ENCODE peak calls at places on chromosome X, in nine cellular contexts. Z, L, T, D, K, N, E, B and A are unnamed samples. For H3K27me3 and H3K36me3, the result is how much of the 10 kb centered on the place peaks cover.

GRCh38 chrX:2691543-2692220 is 587 bp downstream of the CD99 start:
- DNase-seq in E (no peak), Z (peak), L (peak), B (peak), N (peak), K (peak), D (peak), T (no peak), A (peak)

GRCh38 chrX:52874661-52875060 is 6.8 kb upstream of the XAGE3 start:
- DNase-seq in B (no peak), L (no peak), Z (no peak), D (no peak), K (no peak), E (no peak), T (no peak), N (no peak), A (no peak)

GRCh38 chrX:68686684-68687045 is 39.2 kb downstream of the STARD8 start:
- DNase-seq in K (peak), B (no peak), D (peak), L (peak), E (no peak), Z (peak), T (no peak), N (no peak), A (peak)

GRCh38 chrX:136620780-136621179 is 27.2 kb upstream of the CD40LG start:
- DNase-seq in E (no peak), K (no peak), B (no peak), T (no peak), Z (no peak), D (no peak), L (no peak), N (no peak), A (no peak)

GRCh38 chrX:106263817-106264216 is 95.7 kb downstream of the PWWP3B start:
- DNase-seq in B (no peak), E (no peak), N (no peak), L (no peak), D (no peak), T (no peak), Z (no peak), K (no peak), A (no peak)

GRCh38 chrX:46913710-46914109 is 1.5 kb downstream of the JADE3 start:
- DNase-seq in B (peak), T (no peak), D (peak), N (peak), Z (peak), K (peak), E (peak), L (peak), A (peak)

GRCh38 chrX:31228909-31229308 is 157.1 kb upstream of the FTHL17 start:
- DNase-seq in L (no peak), K (no peak), E (no peak), N (no peak), D (no peak), Z (no peak), T (no peak), B (no peak), A (no peak)

GRCh38 chrX:130084651-130085237 is 25.6 kb downstream of the ELF4 start:
- DNase-seq in D (no peak), E (no peak), T (peak), Z (no peak), K (no peak), N (no peak), L (no peak), B (no peak), A (peak)

GRCh38 chrX:132444936-132445335 is 43.9 kb downstream of the MBNL3 start:
- DNase-seq in L (no peak), D (no peak), Z (no peak), N (no peak), E (no peak), B (no peak), T (no peak), K (no peak), A (no peak)

GRCh38 chrX:119870626-119871131 is 854 bp downstream of the RNF113A start:
- DNase-seq in K (no peak), Z (peak), T (no peak), E (peak), L (peak), B (peak), N (peak), D (no peak), A (peak)

GRCh38 chrX:96372313-96373046 is 312.2 kb upstream of the DIAPH2 start:
- DNase-seq in T (peak), N (no peak), B (peak), D (no peak), K (no peak), Z (peak), L (peak), E (no peak), A (peak)

GRCh38 chrX:143466130-143466529 is 51.1 kb downstream of the SPANXN3 start:
- DNase-seq in K (no peak), D (no peak), B (no peak), N (no peak), L (no peak), T (peak), Z (no peak), E (no peak), A (no peak)

GRCh38 chrX:132956421-132957210 is 1.8 kb downstream of the HS6ST2 start:
- DNase-seq in T (no peak), K (peak), E (no peak), Z (peak), N (no peak), B (no peak), L (peak), D (peak), A (peak)

GRCh38 chrX:42714981-42715688 is 62.8 kb downstream of the PPP1R2C start:
- DNase-seq in N (peak), L (peak), D (no peak), Z (peak), T (no peak), E (peak), B (peak), K (no peak), A (peak)

GRCh38 chrX:120463241-120463640 is 5.9 kb downstream of the LAMP2 start:
- DNase-seq in D (no peak), T (no peak), B (peak), N (no peak), K (no peak), E (no peak), Z (no peak), L (no peak), A (no peak)

GRCh38 chrX:106726485-106727437 is at the start of gene RNF128:
- DNase-seq in B (peak), T (peak), K (peak), E (no peak), N (peak), L (peak), D (no peak), Z (peak), A (peak)

GRCh38 chrX:74009041-74009440 is 294.9 kb upstream of the ZCCHC13 start:
- DNase-seq in N (no peak), L (no peak), E (no peak), K (no peak), Z (no peak), B (peak), T (no peak), D (no peak), A (no peak)

GRCh38 chrX:350148-350533 is 31.5 kb upstream of the GTPBP6 start:
- DNase-seq in E (no peak), Z (no peak), L (peak), T (no peak), K (no peak), N (no peak), D (no peak), B (no peak), A (peak)

GRCh38 chrX:13028871-13029336 is 15.5 kb downstream of the FAM9C start:
- DNase-seq in E (no peak), N (no peak), B (no peak), Z (no peak), K (no peak), L (peak), D (no peak), T (no peak), A (peak)

GRCh38 chrX:13026877-13027652 is 17.4 kb downstream of the FAM9C start:
- DNase-seq in Z (no peak), N (no peak), K (no peak), L (no peak), D (no peak), E (no peak), T (peak), B (no peak), A (no peak)

GRCh38 chrX:13033193-13033592 is 11.2 kb downstream of the FAM9C start:
- DNase-seq in D (no peak), T (no peak), K (no peak), Z (no peak), N (no peak), B (no peak), E (no peak), L (no peak), A (no peak)

GRCh38 chrX:13029831-13030771 is 14.3 kb downstream of the FAM9C start:
- DNase-seq in N (peak), E (no peak), Z (peak), B (no peak), L (peak), K (no peak), D (no peak), T (no peak), A (peak)

GRCh38 chrX:13029341-13029740 is 15.1 kb downstream of the FAM9C start:
- DNase-seq in N (peak), L (no peak), T (no peak), E (no peak), Z (no peak), K (peak), D (peak), B (peak), A (no peak)
- H3K4me3 ChIP-seq in N (no peak), L (no peak), T (no peak), E (no peak), Z (peak), K (no peak), D (no peak), B (peak), A (no peak)

DNA sequence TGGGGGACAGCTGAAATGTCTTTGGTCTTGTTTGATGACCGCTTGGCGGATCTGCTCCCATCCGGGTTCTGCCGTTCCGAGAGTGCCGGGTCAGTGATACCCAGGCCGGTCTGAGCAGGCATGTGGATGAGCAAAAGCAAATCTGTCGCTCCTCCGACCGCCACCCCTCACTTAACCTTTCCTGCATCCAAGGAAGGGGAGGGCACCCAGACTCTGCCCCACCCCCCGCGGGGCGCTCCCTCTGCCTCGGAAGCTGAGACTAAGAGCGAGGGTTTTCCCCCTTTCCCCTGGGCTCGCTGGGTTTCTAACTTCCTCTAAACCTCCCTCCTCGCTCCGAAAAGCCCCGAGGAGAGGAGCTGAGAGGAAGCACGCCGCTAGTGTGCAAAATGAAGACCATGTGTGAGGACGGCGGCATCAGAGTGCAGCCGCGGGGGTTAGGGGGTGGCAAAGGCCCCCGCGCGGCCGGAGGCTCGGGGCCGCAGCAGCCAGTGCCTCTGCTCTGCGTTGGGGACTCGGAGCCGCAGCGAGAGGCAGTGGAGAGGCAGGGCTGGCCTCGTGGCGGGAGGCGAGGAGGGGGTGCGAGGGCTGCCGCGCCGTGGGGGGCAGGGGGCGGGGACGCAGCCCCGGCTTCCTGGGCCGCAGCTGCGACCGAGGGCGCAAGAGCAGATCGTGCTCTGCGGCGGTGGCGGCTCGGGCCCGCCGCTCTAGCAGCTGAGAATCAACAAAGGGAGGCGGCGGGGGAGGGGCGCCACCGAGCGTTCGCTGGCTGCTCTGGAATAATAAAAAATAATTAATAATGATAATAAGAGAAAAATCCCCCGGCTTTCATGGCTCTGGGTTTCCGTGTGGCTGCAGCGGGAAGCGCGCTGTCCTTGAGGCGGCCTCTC is 55.8 kb upstream of the BCOR start:
- DNase-seq in T (peak), E (peak), D (peak), L (peak), B (peak), N (peak), K (peak), Z (peak), A (peak)
- H3K27me3 ChIP-seq in T (under half), E (under half), D (under half), L (half or more), B (under half), N (under half), K (under half), Z (half or more), A (half or more)

GRCh38 chrX:78957768-78958130 is 12.6 kb downstream of the P2RY10 start:
- DNase-seq in E (no peak), T (no peak), B (no peak), L (no peak), D (no peak), N (no peak), Z (no peak), K (no peak), A (no peak)
- H3K36me3 ChIP-seq in E (under half), T (under half), B (under half), L (under half), D (under half), N (under half), Z (under half), K (under half), A (under half)

GRCh38 chrX:110082156-110082555 is 79.2 kb downstream of the TMEM164 start:
- DNase-seq in K (peak), T (no peak), N (no peak), E (no peak), B (peak), L (no peak), D (no peak), Z (no peak), A (no peak)
- H3K4me3 ChIP-seq in K (no peak), T (no peak), N (no peak), E (no peak), B (no peak), L (no peak), D (no peak), Z (no peak), A (no peak)

GRCh38 chrX:134880866-134881265 is 109.9 kb upstream of the SMIM10 start:
- DNase-seq in B (peak), K (no peak), E (no peak), N (no peak), L (no peak), D (no peak), Z (no peak), T (no peak), A (no peak)

GRCh38 chrX:134886201-134886600 is 104.6 kb upstream of the SMIM10 start:
- DNase-seq in E (no peak), L (no peak), B (no peak), D (no peak), T (no peak), K (no peak), Z (no peak), N (no peak), A (no peak)

GRCh38 chrX:134885336-134886016 is 105.3 kb upstream of the SMIM10 start:
- DNase-seq in L (no peak), Z (no peak), B (no peak), D (no peak), N (no peak), K (no peak), E (no peak), T (no peak), A (no peak)

GRCh38 chrX:134883134-134883700 is 107.6 kb upstream of the SMIM10 start:
- DNase-seq in K (no peak), N (no peak), E (no peak), D (no peak), Z (no peak), B (no peak), L (no peak), T (no peak), A (no peak)
- H3K27me3 ChIP-seq in K (under half), N (under half), E (under half), D (under half), Z (under half), B (under half), L (under half), T (under half), A (under half)

GRCh38 chrX:118437283-118437682 is 58.3 kb upstream of the DOCK11 start:
- DNase-seq in E (no peak), L (no peak), Z (no peak), D (no peak), T (peak), K (no peak), N (no peak), B (peak), A (no peak)
- H3K36me3 ChIP-seq in E (under half), L (under half), Z (under half), D (under half), T (under half), K (under half), N (under half), B (under half), A (under half)